ENCODE peak calls at places on chromosomes 6 and 20, in nine cellular contexts. One of them, this sample, is unnamed.
A peak's percentile ranks its signal among the peaks of the same experiment; 100 is the strongest.

GRCh38 chr20:25066386-25066785 is 8.4 kb upstream of the ACSS1 start:
- DNase-seq in IMR-90: no peak
- DNase-seq in transverse colon: peak; percentile 7
- DNase-seq in H9: no peak
- DNase-seq in uterus: peak; percentile 13
- DNase-seq in aorta: no peak
- DNase-seq in CD8-positive, alpha-beta memory T cell: no peak
- DNase-seq in psoas muscle: peak; percentile 22
- DNase-seq in fibroblast of lung: no peak
- DNase-seq in this sample: no peak

GRCh38 chr20:45300961-45301360 is 5.7 kb upstream of the RBPJL start:
- DNase-seq in IMR-90: peak; percentile 19
- DNase-seq in transverse colon: no peak
- DNase-seq in H9: peak; percentile 90
- DNase-seq in uterus: no peak
- DNase-seq in aorta: peak; percentile 72
- DNase-seq in CD8-positive, alpha-beta memory T cell: no peak
- DNase-seq in psoas muscle: no peak
- DNase-seq in fibroblast of lung: no peak
- DNase-seq in this sample: no peak

GRCh38 chr6:36054965-36055364 is 27.4 kb downstream of the MAPK14 start:
- DNase-seq in IMR-90: no peak
- DNase-seq in transverse colon: no peak
- DNase-seq in H9: no peak
- DNase-seq in uterus: no peak
- DNase-seq in aorta: no peak
- DNase-seq in CD8-positive, alpha-beta memory T cell: no peak
- DNase-seq in psoas muscle: no peak
- DNase-seq in fibroblast of lung: no peak
- DNase-seq in this sample: no peak

GRCh38 chr6:170583736-170584180 is 679 bp downstream of the PDCD2 start:
- DNase-seq in IMR-90: peak; percentile 1
- DNase-seq in transverse colon: no peak
- DNase-seq in H9: no peak
- DNase-seq in uterus: no peak
- DNase-seq in aorta: no peak
- DNase-seq in CD8-positive, alpha-beta memory T cell: no peak
- DNase-seq in psoas muscle: no peak
- DNase-seq in fibroblast of lung: peak; percentile 4
- DNase-seq in this sample: no peak

GRCh38 chr6:168719901-168720300 is 278.9 kb downstream of the SMOC2 start:
- DNase-seq in IMR-90: no peak
- DNase-seq in transverse colon: no peak
- DNase-seq in H9: no peak
- DNase-seq in uterus: no peak
- DNase-seq in aorta: no peak
- DNase-seq in CD8-positive, alpha-beta memory T cell: no peak
- DNase-seq in psoas muscle: no peak
- DNase-seq in fibroblast of lung: no peak
- DNase-seq in this sample: no peak

GRCh38 chr20:11585752-11586352 is 331.8 kb upstream of the BTBD3 start:
- DNase-seq in IMR-90: peak; percentile 22
- DNase-seq in transverse colon: no peak
- DNase-seq in H9: no peak
- DNase-seq in uterus: no peak
- DNase-seq in aorta: no peak
- DNase-seq in CD8-positive, alpha-beta memory T cell: no peak
- DNase-seq in psoas muscle: no peak
- DNase-seq in fibroblast of lung: peak; percentile 9
- DNase-seq in this sample: no peak

GRCh38 chr20:57080796-57081195 is 185.6 kb downstream of the BMP7 start:
- DNase-seq in IMR-90: no peak
- DNase-seq in transverse colon: no peak
- DNase-seq in H9: no peak
- DNase-seq in uterus: no peak
- DNase-seq in aorta: no peak
- DNase-seq in CD8-positive, alpha-beta memory T cell: no peak
- DNase-seq in psoas muscle: no peak
- DNase-seq in fibroblast of lung: no peak
- DNase-seq in this sample: no peak

GRCh38 chr20:6008254-6008653 is 45.6 kb downstream of the LRRN4 start:
- DNase-seq in IMR-90: peak; percentile 92
- DNase-seq in transverse colon: peak; percentile 27
- DNase-seq in H9: no peak
- DNase-seq in uterus: peak; percentile 49
- DNase-seq in aorta: no peak
- DNase-seq in CD8-positive, alpha-beta memory T cell: no peak
- DNase-seq in psoas muscle: peak; percentile 78
- DNase-seq in fibroblast of lung: peak; percentile 97
- DNase-seq in this sample: peak; percentile 21

GRCh38 chr6:15441215-15441868 is 195.5 kb downstream of the JARID2 start:
- DNase-seq in IMR-90: peak; percentile 78
- DNase-seq in transverse colon: peak; percentile 35
- DNase-seq in H9: peak; percentile 6
- DNase-seq in uterus: peak; percentile 35
- DNase-seq in aorta: no peak
- DNase-seq in CD8-positive, alpha-beta memory T cell: no peak
- DNase-seq in psoas muscle: no peak
- DNase-seq in fibroblast of lung: peak; percentile 86
- DNase-seq in this sample: no peak

GRCh38 chr6:3389390-3390167 is 67.3 kb downstream of the SLC22A23 start:
- DNase-seq in IMR-90: peak; percentile 16
- DNase-seq in transverse colon: no peak
- DNase-seq in H9: no peak
- DNase-seq in uterus: peak; percentile 74
- DNase-seq in aorta: peak; percentile 86
- DNase-seq in CD8-positive, alpha-beta memory T cell: no peak
- DNase-seq in psoas muscle: peak; percentile 77
- DNase-seq in fibroblast of lung: peak; percentile 48
- DNase-seq in this sample: no peak

GRCh38 chr20:40511478-40511877 is 177.6 kb downstream of the MAFB start:
- DNase-seq in IMR-90: no peak
- DNase-seq in transverse colon: no peak
- DNase-seq in H9: no peak
- DNase-seq in uterus: peak; percentile 42
- DNase-seq in aorta: no peak
- DNase-seq in CD8-positive, alpha-beta memory T cell: no peak
- DNase-seq in psoas muscle: peak; percentile 61
- DNase-seq in fibroblast of lung: peak; percentile 66
- DNase-seq in this sample: no peak

GRCh38 chr6:86031713-86032112 is 389.0 kb upstream of the SYNCRIP start:
- DNase-seq in IMR-90: no peak
- DNase-seq in transverse colon: no peak
- DNase-seq in H9: no peak
- DNase-seq in uterus: no peak
- DNase-seq in aorta: no peak
- DNase-seq in CD8-positive, alpha-beta memory T cell: no peak
- DNase-seq in psoas muscle: no peak
- DNase-seq in fibroblast of lung: no peak
- DNase-seq in this sample: no peak

GRCh38 chr20:38256021-38256420 is 4.5 kb downstream of the KIAA1755 start:
- DNase-seq in IMR-90: no peak
- DNase-seq in transverse colon: no peak
- DNase-seq in H9: no peak
- DNase-seq in uterus: no peak
- DNase-seq in aorta: no peak
- DNase-seq in CD8-positive, alpha-beta memory T cell: no peak
- DNase-seq in psoas muscle: no peak
- DNase-seq in fibroblast of lung: no peak
- DNase-seq in this sample: no peak

GRCh38 chr20:38249536-38250310 is 10.8 kb downstream of the KIAA1755 start:
- DNase-seq in IMR-90: peak; percentile 38
- DNase-seq in transverse colon: no peak
- DNase-seq in H9: no peak
- DNase-seq in uterus: no peak
- DNase-seq in aorta: no peak
- DNase-seq in CD8-positive, alpha-beta memory T cell: no peak
- DNase-seq in psoas muscle: no peak
- DNase-seq in fibroblast of lung: no peak
- DNase-seq in this sample: no peak

GRCh38 chr20:38250607-38251006 is 9.9 kb downstream of the KIAA1755 start:
- DNase-seq in IMR-90: no peak
- DNase-seq in transverse colon: no peak
- DNase-seq in H9: peak; percentile 40
- DNase-seq in uterus: no peak
- DNase-seq in aorta: no peak
- DNase-seq in CD8-positive, alpha-beta memory T cell: no peak
- DNase-seq in psoas muscle: no peak
- DNase-seq in fibroblast of lung: no peak
- DNase-seq in this sample: no peak

GRCh38 chr20:38255389-38255788 is 5.1 kb downstream of the KIAA1755 start:
- DNase-seq in IMR-90: peak; percentile 59
- DNase-seq in transverse colon: no peak
- DNase-seq in H9: no peak
- DNase-seq in uterus: peak; percentile 55
- DNase-seq in aorta: no peak
- DNase-seq in CD8-positive, alpha-beta memory T cell: no peak
- DNase-seq in psoas muscle: no peak
- DNase-seq in fibroblast of lung: no peak
- DNase-seq in this sample: no peak

GRCh38 chr20:38252292-38253288 is 7.9 kb downstream of the KIAA1755 start:
- DNase-seq in IMR-90: peak; percentile 41
- DNase-seq in transverse colon: no peak
- DNase-seq in H9: no peak
- DNase-seq in uterus: no peak
- DNase-seq in aorta: no peak
- DNase-seq in CD8-positive, alpha-beta memory T cell: no peak
- DNase-seq in psoas muscle: no peak
- DNase-seq in fibroblast of lung: no peak
- DNase-seq in this sample: no peak
- H3K27ac ChIP-seq in IMR-90: peak overlapping the region; percentile 37
- H3K27ac ChIP-seq in transverse colon: peak overlapping the region; percentile 55
- H3K27ac ChIP-seq in H9: no peak overlapping the region
- H3K27ac ChIP-seq in uterus: peak overlapping the region; percentile 84
- H3K27ac ChIP-seq in aorta: peak overlapping the region; percentile 93
- H3K27ac ChIP-seq in CD8-positive, alpha-beta memory T cell: no peak overlapping the region
- H3K27ac ChIP-seq in psoas muscle: no peak overlapping the region
- H3K27ac ChIP-seq in fibroblast of lung: no peak overlapping the region
- H3K27ac ChIP-seq in this sample: no peak overlapping the region

DNA sequence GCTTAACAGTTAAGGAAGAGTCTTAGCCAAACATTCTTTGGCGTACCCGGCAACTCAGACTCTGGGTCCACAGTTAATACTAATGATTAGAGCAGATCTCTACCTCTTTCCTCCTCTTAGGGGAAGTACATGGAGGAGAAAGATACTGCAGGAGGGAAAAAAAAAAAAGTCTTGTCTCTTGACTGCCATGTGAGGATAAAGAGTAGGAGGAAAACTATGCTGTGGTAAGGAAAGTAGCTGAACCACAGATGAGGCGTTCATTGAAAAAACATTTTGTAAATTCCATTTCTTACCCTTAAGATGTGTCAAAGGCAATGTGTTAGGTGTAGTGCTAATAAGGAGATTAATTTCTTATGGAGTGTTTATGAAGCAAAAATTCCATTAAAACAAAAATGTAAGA is 43.9 kb upstream of the MARCKS start:
- DNase-seq in IMR-90: peak; percentile 86
- DNase-seq in transverse colon: no peak
- DNase-seq in H9: no peak
- DNase-seq in uterus: no peak
- DNase-seq in aorta: no peak
- DNase-seq in CD8-positive, alpha-beta memory T cell: no peak
- DNase-seq in psoas muscle: no peak
- DNase-seq in fibroblast of lung: peak; percentile 39
- DNase-seq in this sample: no peak
- H3K27ac ChIP-seq in IMR-90: peak overlapping the region; percentile 21
- H3K27ac ChIP-seq in transverse colon: no peak overlapping the region
- H3K27ac ChIP-seq in H9: no peak overlapping the region
- H3K27ac ChIP-seq in uterus: no peak overlapping the region
- H3K27ac ChIP-seq in aorta: no peak overlapping the region
- H3K27ac ChIP-seq in CD8-positive, alpha-beta memory T cell: no peak overlapping the region
- H3K27ac ChIP-seq in psoas muscle: no peak overlapping the region
- H3K27ac ChIP-seq in fibroblast of lung: no peak overlapping the region
- H3K27ac ChIP-seq in this sample: no peak overlapping the region

GRCh38 chr6:39831701-39832100 is 39.5 kb downstream of the DAAM2 start:
- DNase-seq in IMR-90: no peak
- DNase-seq in transverse colon: no peak
- DNase-seq in H9: no peak
- DNase-seq in uterus: no peak
- DNase-seq in aorta: no peak
- DNase-seq in CD8-positive, alpha-beta memory T cell: no peak
- DNase-seq in psoas muscle: no peak
- DNase-seq in fibroblast of lung: no peak
- DNase-seq in this sample: no peak

GRCh38 chr6:39836621-39837020 is 44.4 kb downstream of the DAAM2 start:
- DNase-seq in IMR-90: peak; percentile 14
- DNase-seq in transverse colon: no peak
- DNase-seq in H9: no peak
- DNase-seq in uterus: no peak
- DNase-seq in aorta: no peak
- DNase-seq in CD8-positive, alpha-beta memory T cell: no peak
- DNase-seq in psoas muscle: no peak
- DNase-seq in fibroblast of lung: no peak
- DNase-seq in this sample: no peak

GRCh38 chr6:39834866-39835265 is 42.7 kb downstream of the DAAM2 start:
- DNase-seq in IMR-90: no peak
- DNase-seq in transverse colon: no peak
- DNase-seq in H9: no peak
- DNase-seq in uterus: no peak
- DNase-seq in aorta: no peak
- DNase-seq in CD8-positive, alpha-beta memory T cell: no peak
- DNase-seq in psoas muscle: no peak
- DNase-seq in fibroblast of lung: no peak
- DNase-seq in this sample: no peak

GRCh38 chr6:39835856-39836442 is 43.8 kb downstream of the DAAM2 start:
- DNase-seq in IMR-90: peak; percentile 37
- DNase-seq in transverse colon: no peak
- DNase-seq in H9: no peak
- DNase-seq in uterus: no peak
- DNase-seq in aorta: no peak
- DNase-seq in CD8-positive, alpha-beta memory T cell: no peak
- DNase-seq in psoas muscle: no peak
- DNase-seq in fibroblast of lung: no peak
- DNase-seq in this sample: no peak

GRCh38 chr6:39834278-39834677 is 42.1 kb downstream of the DAAM2 start:
- DNase-seq in IMR-90: no peak
- DNase-seq in transverse colon: no peak
- DNase-seq in H9: no peak
- DNase-seq in uterus: no peak
- DNase-seq in aorta: no peak
- DNase-seq in CD8-positive, alpha-beta memory T cell: no peak
- DNase-seq in psoas muscle: no peak
- DNase-seq in fibroblast of lung: no peak
- DNase-seq in this sample: no peak
- H3K27ac ChIP-seq in IMR-90: no peak overlapping the region
- H3K27ac ChIP-seq in transverse colon: no peak overlapping the region
- H3K27ac ChIP-seq in H9: no peak overlapping the region
- H3K27ac ChIP-seq in uterus: no peak overlapping the region
- H3K27ac ChIP-seq in aorta: no peak overlapping the region
- H3K27ac ChIP-seq in CD8-positive, alpha-beta memory T cell: no peak overlapping the region
- H3K27ac ChIP-seq in psoas muscle: peak overlapping the region; percentile 54
- H3K27ac ChIP-seq in fibroblast of lung: no peak overlapping the region
- H3K27ac ChIP-seq in this sample: no peak overlapping the region

DNA sequence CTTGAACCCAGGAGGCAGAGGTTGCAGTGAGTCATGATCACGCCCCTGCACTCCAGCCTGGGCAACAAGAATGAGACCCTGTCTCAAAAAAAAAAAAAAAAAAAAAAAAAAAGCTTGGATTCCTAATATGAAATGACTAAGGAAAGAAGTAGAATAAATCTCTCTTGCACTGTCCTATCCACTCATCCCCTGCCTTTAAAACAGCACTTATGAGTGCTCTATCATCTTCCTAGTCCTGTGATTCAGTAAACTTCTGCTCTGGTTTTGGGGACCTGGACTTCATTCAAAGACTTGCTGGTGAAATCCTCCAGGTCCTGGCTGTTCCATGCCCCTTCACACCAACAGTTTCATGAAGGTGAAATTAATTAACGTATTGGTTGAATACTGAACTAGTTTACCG is 29.6 kb downstream of the TNFAIP3 start:
- DNase-seq in IMR-90: no peak
- DNase-seq in transverse colon: no peak
- DNase-seq in H9: no peak
- DNase-seq in uterus: no peak
- DNase-seq in aorta: no peak
- DNase-seq in CD8-positive, alpha-beta memory T cell: no peak
- DNase-seq in psoas muscle: no peak
- DNase-seq in fibroblast of lung: no peak
- DNase-seq in this sample: no peak
- H3K27ac ChIP-seq in IMR-90: no peak overlapping the region
- H3K27ac ChIP-seq in transverse colon: no peak overlapping the region
- H3K27ac ChIP-seq in H9: no peak overlapping the region
- H3K27ac ChIP-seq in uterus: no peak overlapping the region
- H3K27ac ChIP-seq in aorta: no peak overlapping the region
- H3K27ac ChIP-seq in CD8-positive, alpha-beta memory T cell: no peak overlapping the region
- H3K27ac ChIP-seq in psoas muscle: no peak overlapping the region
- H3K27ac ChIP-seq in fibroblast of lung: no peak overlapping the region
- H3K27ac ChIP-seq in this sample: no peak overlapping the region